ENCODE peak calls at places on chromosomes 13 and 19, in five cellular contexts. One of them, this sample, is unnamed.

GRCh38 chr19:29524201-29524911 is 1.4 kb upstream of the VSTM2B start:
- DNase-seq in neural progenitor cell: peak; percentile 74
- DNase-seq in neuronal stem cell: peak; percentile 37
- DNase-seq in GM23338: peak; percentile 70
- DNase-seq in fibroblast of lung: no peak
- DNase-seq in this sample: no peak

GRCh38 chr13:41383400-41383799 is 72.3 kb downstream of the NAA16 start:
- DNase-seq in neuronal stem cell: no peak
- DNase-seq in neural progenitor cell: no peak
- DNase-seq in GM23338: no peak
- DNase-seq in fibroblast of lung: peak; percentile 15
- DNase-seq in this sample: no peak

GRCh38 chr19:56350416-56351045 is 35.9 kb upstream of the ZSCAN5A start:
- DNase-seq in neuronal stem cell: peak; percentile 46
- DNase-seq in fibroblast of lung: peak; percentile 60
- DNase-seq in neural progenitor cell: peak; percentile 68
- DNase-seq in GM23338: peak; percentile 84
- DNase-seq in this sample: peak; percentile 71

GRCh38 chr13:99086149-99086868 is 108.4 kb upstream of the DOCK9 start:
- DNase-seq in fibroblast of lung: peak; percentile 42
- DNase-seq in neural progenitor cell: peak; percentile 87
- DNase-seq in GM23338: peak; percentile 62
- DNase-seq in neuronal stem cell: peak; percentile 51
- DNase-seq in this sample: peak; percentile 72

GRCh38 chr19:2927032-2927430 is 17.7 kb downstream of the ZNF77 start:
- DNase-seq in fibroblast of lung: no peak
- DNase-seq in neuronal stem cell: no peak
- DNase-seq in GM23338: no peak
- DNase-seq in neural progenitor cell: no peak
- DNase-seq in this sample: no peak

GRCh38 chr19:10962863-10963262 is 2.0 kb downstream of the SMARCA4 start:
- DNase-seq in fibroblast of lung: no peak
- DNase-seq in neuronal stem cell: no peak
- DNase-seq in GM23338: no peak
- DNase-seq in neural progenitor cell: no peak
- DNase-seq in this sample: no peak

GRCh38 chr13:30159446-30159839 is 147.9 kb downstream of the KATNAL1 start:
- DNase-seq in neural progenitor cell: no peak
- DNase-seq in GM23338: no peak
- DNase-seq in neuronal stem cell: no peak
- DNase-seq in fibroblast of lung: peak; percentile 26
- DNase-seq in this sample: no peak

GRCh38 chr13:44435142-44435982 is 61.7 kb downstream of the SERP2 start:
- DNase-seq in GM23338: peak; percentile 100
- DNase-seq in neuronal stem cell: peak; percentile 99
- DNase-seq in fibroblast of lung: peak; percentile 99
- DNase-seq in neural progenitor cell: peak; percentile 99
- DNase-seq in this sample: peak; percentile 90

GRCh38 chr13:41720839-41721561 is 239.9 kb downstream of the VWA8 start:
- DNase-seq in GM23338: no peak
- DNase-seq in fibroblast of lung: no peak
- DNase-seq in neuronal stem cell: no peak
- DNase-seq in neural progenitor cell: no peak
- DNase-seq in this sample: no peak

GRCh38 chr13:51976423-51976822 is 34.8 kb downstream of the ATP7B start:
- DNase-seq in GM23338: no peak
- DNase-seq in neuronal stem cell: no peak
- DNase-seq in neural progenitor cell: no peak
- DNase-seq in fibroblast of lung: no peak
- DNase-seq in this sample: no peak

GRCh38 chr19:37309834-37310575 is 60.9 kb upstream of the ZNF527 start:
- DNase-seq in neural progenitor cell: no peak
- DNase-seq in neuronal stem cell: no peak
- DNase-seq in fibroblast of lung: no peak
- DNase-seq in GM23338: peak; percentile 64
- DNase-seq in this sample: peak; percentile 42

GRCh38 chr13:57632276-57633140 is 964 bp downstream of the PCDH17 start:
- DNase-seq in neuronal stem cell: no peak
- DNase-seq in neural progenitor cell: peak; percentile 57
- DNase-seq in GM23338: peak; percentile 65
- DNase-seq in fibroblast of lung: peak; percentile 31
- DNase-seq in this sample: no peak

GRCh38 chr19:48325265-48325910 is at the start of gene EMP3:
- DNase-seq in fibroblast of lung: peak; percentile 95
- DNase-seq in neural progenitor cell: peak; percentile 86
- DNase-seq in neuronal stem cell: peak; percentile 54
- DNase-seq in GM23338: peak; percentile 89
- DNase-seq in this sample: peak; percentile 51

GRCh38 chr13:23921451-23921888 is 24.2 kb upstream of the C1QTNF9B start:
- DNase-seq in fibroblast of lung: peak; percentile 66
- DNase-seq in GM23338: peak; percentile 90
- DNase-seq in neural progenitor cell: peak; percentile 58
- DNase-seq in neuronal stem cell: peak; percentile 39
- DNase-seq in this sample: peak; percentile 5

GRCh38 chr19:741506-742131 is 9.3 kb upstream of the MISP start:
- DNase-seq in fibroblast of lung: no peak
- DNase-seq in GM23338: peak; percentile 90
- DNase-seq in neuronal stem cell: no peak
- DNase-seq in neural progenitor cell: peak; percentile 70
- DNase-seq in this sample: peak; percentile 51

GRCh38 chr13:110391273-110391672 is 84.2 kb downstream of the COL4A2 start:
- DNase-seq in fibroblast of lung: peak; percentile 52
- DNase-seq in GM23338: no peak
- DNase-seq in neuronal stem cell: no peak
- DNase-seq in neural progenitor cell: no peak
- DNase-seq in this sample: no peak

GRCh38 chr19:33868821-33869412 is 72.2 kb downstream of the KCTD15 start:
- DNase-seq in GM23338: peak; percentile 55
- DNase-seq in neuronal stem cell: no peak
- DNase-seq in fibroblast of lung: peak; percentile 28
- DNase-seq in neural progenitor cell: peak; percentile 50
- DNase-seq in this sample: no peak

GRCh38 chr13:48151766-48152165 is 56.9 kb upstream of the MED4 start:
- DNase-seq in GM23338: no peak
- DNase-seq in fibroblast of lung: no peak
- DNase-seq in neuronal stem cell: no peak
- DNase-seq in neural progenitor cell: no peak
- DNase-seq in this sample: no peak

GRCh38 chr13:48155850-48156249 is 60.9 kb upstream of the MED4 start:
- DNase-seq in fibroblast of lung: peak; percentile 21
- DNase-seq in GM23338: no peak
- DNase-seq in neural progenitor cell: no peak
- DNase-seq in neuronal stem cell: no peak
- DNase-seq in this sample: no peak

GRCh38 chr13:48153186-48153585 is 58.3 kb upstream of the MED4 start:
- DNase-seq in neural progenitor cell: no peak
- DNase-seq in GM23338: no peak
- DNase-seq in neuronal stem cell: no peak
- DNase-seq in fibroblast of lung: no peak
- DNase-seq in this sample: no peak

GRCh38 chr13:48154671-48155070 is 59.8 kb upstream of the MED4 start:
- DNase-seq in fibroblast of lung: no peak
- DNase-seq in neuronal stem cell: no peak
- DNase-seq in neural progenitor cell: no peak
- DNase-seq in GM23338: no peak
- DNase-seq in this sample: no peak

DNA sequence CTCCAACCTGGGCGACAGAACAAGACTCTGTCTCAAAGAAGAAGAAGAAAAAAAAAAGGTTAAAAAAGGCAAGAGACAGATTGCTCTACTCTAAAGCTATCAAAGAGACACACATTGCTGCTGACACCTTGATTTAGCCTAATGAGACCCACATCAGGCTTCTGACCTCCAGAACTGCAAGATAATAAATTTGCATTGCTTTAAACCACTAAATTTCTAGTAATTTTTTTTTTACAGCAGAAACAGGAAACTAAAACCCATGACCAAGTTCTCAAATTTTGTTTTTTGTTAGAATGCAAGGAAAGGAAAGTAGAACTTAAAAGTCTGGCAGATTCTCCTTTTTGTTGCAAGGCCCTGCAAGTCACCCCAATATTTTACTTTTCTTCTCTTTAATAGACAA is 56.4 kb upstream of the MED4 start:
- DNase-seq in fibroblast of lung: no peak
- DNase-seq in GM23338: no peak
- DNase-seq in neural progenitor cell: no peak
- DNase-seq in neuronal stem cell: no peak
- DNase-seq in this sample: no peak
- H3K4me2 ChIP-seq in fibroblast of lung: no peak overlapping the region
- H3K4me2 ChIP-seq in GM23338: no peak overlapping the region
- H3K4me2 ChIP-seq in neural progenitor cell: no peak overlapping the region
- H3K4me2 ChIP-seq in neuronal stem cell: no peak overlapping the region
- H3K4me2 ChIP-seq in this sample: no peak overlapping the region

GRCh38 chr13:50132937-50133276 is 117.7 kb downstream of the KCNRG start:
- DNase-seq in neural progenitor cell: peak; percentile 48
- DNase-seq in neuronal stem cell: peak; percentile 29
- DNase-seq in GM23338: peak; percentile 37
- DNase-seq in fibroblast of lung: no peak
- DNase-seq in this sample: no peak
- H3K4me3 ChIP-seq in neural progenitor cell: peak overlapping the region; percentile 38
- H3K4me3 ChIP-seq in neuronal stem cell: no peak overlapping the region
- H3K4me3 ChIP-seq in GM23338: peak overlapping the region; percentile 56
- H3K4me3 ChIP-seq in fibroblast of lung: no peak overlapping the region
- H3K4me3 ChIP-seq in this sample: no peak overlapping the region

DNA sequence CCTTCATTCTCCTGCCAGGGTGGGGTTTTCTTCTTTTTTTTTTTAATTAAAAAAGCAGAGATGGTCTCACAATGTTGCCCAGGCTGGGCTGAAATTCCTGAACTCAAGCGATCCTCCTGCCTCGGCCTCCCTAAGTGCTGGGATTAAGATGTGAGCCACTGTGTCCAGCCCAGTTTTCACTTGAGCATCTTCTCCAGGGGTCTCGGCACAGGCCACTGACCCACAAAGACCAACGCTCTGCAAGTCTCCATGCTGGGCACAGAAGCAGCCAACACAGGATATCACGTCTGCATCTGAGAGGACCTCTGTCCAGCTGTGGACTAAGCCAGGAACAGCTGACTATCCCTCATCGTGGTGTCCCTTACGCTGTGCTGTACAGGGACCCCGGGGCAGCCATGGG is 9.5 kb upstream of the TMEM86B start:
- DNase-seq in neural progenitor cell: no peak
- DNase-seq in GM23338: no peak
- DNase-seq in fibroblast of lung: no peak
- DNase-seq in neuronal stem cell: no peak
- DNase-seq in this sample: no peak
- H2AFZ ChIP-seq in neural progenitor cell: no peak overlapping the region
- H2AFZ ChIP-seq in GM23338: no peak overlapping the region
- H2AFZ ChIP-seq in fibroblast of lung: no peak overlapping the region
- H2AFZ ChIP-seq in neuronal stem cell: no peak overlapping the region
- H2AFZ ChIP-seq in this sample: no peak overlapping the region

DNA sequence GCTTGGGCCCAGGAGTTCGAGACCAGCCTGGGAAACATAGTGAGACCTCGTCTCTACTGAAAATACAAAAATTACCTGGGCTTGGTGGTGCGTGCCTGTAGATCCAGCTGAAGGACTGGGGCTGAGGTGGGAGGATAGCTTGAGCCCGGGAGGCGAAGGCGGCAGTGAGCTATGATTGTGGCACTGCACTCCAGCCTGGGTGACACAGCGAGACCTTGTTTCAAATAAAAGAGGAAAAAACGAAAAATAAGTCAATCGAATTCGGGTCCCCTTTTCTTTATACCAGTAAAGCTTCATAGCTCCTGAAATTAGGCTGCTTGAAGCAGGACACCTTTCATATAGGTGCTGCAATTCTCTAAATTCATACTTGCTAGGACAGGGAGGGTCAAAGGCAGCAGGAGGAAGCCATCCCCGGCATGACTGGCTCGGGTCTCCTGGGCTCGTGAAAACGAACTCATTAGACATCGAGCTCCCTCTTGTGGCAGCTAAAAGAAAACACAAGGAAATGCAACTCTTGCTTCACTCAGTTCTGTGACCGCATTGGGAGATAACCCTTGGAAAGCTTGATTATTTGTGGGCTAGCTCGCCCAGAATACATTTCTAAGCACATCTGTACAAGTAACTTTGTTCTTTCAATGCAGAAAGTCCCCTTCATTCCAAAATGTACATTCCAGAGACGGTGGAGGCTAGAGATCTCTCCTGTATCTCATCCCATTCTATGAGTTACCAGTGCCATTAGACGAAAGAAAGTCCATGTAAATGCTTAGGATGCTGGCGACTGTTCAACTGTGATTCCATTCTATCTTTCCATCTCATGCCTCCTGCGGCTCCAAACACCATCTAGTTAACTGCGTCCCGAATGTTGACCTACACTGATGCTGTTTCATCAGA is 16.8 kb downstream of the FPR2 start:
- DNase-seq in neural progenitor cell: peak; percentile 85
- DNase-seq in neuronal stem cell: peak; percentile 70
- DNase-seq in fibroblast of lung: peak; percentile 90
- DNase-seq in GM23338: peak; percentile 93
- DNase-seq in this sample: peak; percentile 81
- H3K4me2 ChIP-seq in neural progenitor cell: no peak overlapping the region
- H3K4me2 ChIP-seq in neuronal stem cell: no peak overlapping the region
- H3K4me2 ChIP-seq in fibroblast of lung: no peak overlapping the region
- H3K4me2 ChIP-seq in GM23338: no peak overlapping the region
- H3K4me2 ChIP-seq in this sample: no peak overlapping the region